ENCODE peak calls at places on chromosomes 13 and 19, in ten cellular contexts. N is effector memory CD4-positive, alpha-beta T cell; R is A549; C is stimulated activated CD4-positive, alpha-beta T cell treated with anti-CD3 and anti-CD28 coated beads, Interleukin-4, amount 100 ng/mL, for 4 hours; P is activated CD4-positive, alpha-beta T cell treated with anti-CD3 and anti-CD28 coated beads, Interleukin-2, amount 10 ng/mL, durations not matched to agents 24 days and 14 days; V is T-cell; L is ureter; F is activated naive CD8-positive, alpha-beta T cell treated with anti-CD3 and anti-CD28 coated beads, Interleukin-2, amount 50 U/mL, for 24 hours; B is neural crest cell; H is AG04450. E is an unnamed sample.

GRCh38 chr19:18785179-18786124 is 5.7 kb downstream of the COMP start:
- DNase-seq in N (peak), P (peak), V (peak), C (peak), R (peak), H (no peak), B (peak), L (peak), F (peak), E (peak)

GRCh38 chr13:45521292-45521691 is 56.6 kb downstream of the COG3 start:
- DNase-seq in R (no peak), B (no peak), L (no peak), C (no peak), P (no peak), F (no peak), N (no peak), V (no peak), H (peak), E (no peak)

GRCh38 chr13:78497702-78498319 is 105.5 kb downstream of the POU4F1 start:
- DNase-seq in C (no peak), F (no peak), L (no peak), R (no peak), B (no peak), H (no peak), P (no peak), V (no peak), N (no peak), E (no peak)

GRCh38 chr13:57627663-57628062 is 3.9 kb upstream of the PCDH17 start:
- DNase-seq in B (no peak), V (no peak), C (no peak), F (no peak), R (no peak), P (no peak), L (no peak), H (no peak), N (no peak), E (no peak)

GRCh38 chr13:92297971-92298942 is 899.8 kb downstream of the GPC5 start:
- DNase-seq in H (no peak), B (no peak), L (no peak), V (no peak), N (no peak), C (no peak), F (no peak), R (no peak), P (no peak), E (no peak)

GRCh38 chr19:4597975-4598671 is 38.6 kb upstream of the SEMA6B start:
- DNase-seq in B (peak), C (peak), H (no peak), V (peak), F (peak), P (peak), R (peak), L (no peak), N (peak), E (peak)

GRCh38 chr13:107665926-107666458 is 549.3 kb downstream of the LIG4 start:
- DNase-seq in F (no peak), V (no peak), L (no peak), P (no peak), C (no peak), B (no peak), H (no peak), R (no peak), N (no peak), E (no peak)

GRCh38 chr13:71864981-71865857 is 1.8 kb downstream of the DACH1 start:
- DNase-seq in C (no peak), L (peak), H (no peak), V (no peak), F (peak), R (no peak), P (peak), N (no peak), B (peak), E (peak)

GRCh38 chr19:18433735-18434398 is 4.1 kb downstream of the ISYNA1 start:
- DNase-seq in R (no peak), C (no peak), P (no peak), B (peak), V (no peak), F (no peak), L (no peak), N (no peak), H (no peak), E (no peak)

GRCh38 chr19:19062454-19063182 is 1.2 kb upstream of the SLC25A42 start:
- DNase-seq in R (peak), P (no peak), V (no peak), L (no peak), H (peak), N (no peak), C (peak), F (peak), B (no peak), E (no peak)

GRCh38 chr13:76759877-76760276 is 126.3 kb downstream of the KCTD12 start:
- DNase-seq in B (no peak), V (no peak), L (no peak), C (no peak), N (no peak), F (no peak), P (no peak), R (no peak), H (no peak), E (no peak)

GRCh38 chr13:25300861-25301346 is 521 bp upstream of the NUP58 start:
- DNase-seq in F (peak), L (peak), C (no peak), R (no peak), P (no peak), B (no peak), H (no peak), N (no peak), V (no peak), E (no peak)

GRCh38 chr13:110245421-110245899 is 61.5 kb downstream of the COL4A1 start:
- DNase-seq in N (no peak), H (peak), F (no peak), L (no peak), C (no peak), B (no peak), R (no peak), V (no peak), P (peak), E (no peak)

GRCh38 chr19:19774354-19775033 is 41.6 kb upstream of the ZNF14 start:
- DNase-seq in L (no peak), P (peak), R (no peak), N (no peak), H (no peak), B (no peak), C (no peak), F (no peak), V (no peak), E (no peak)

GRCh38 chr19:10553943-10554381 is 10.3 kb downstream of the ATG4D start:
- DNase-seq in P (peak), B (no peak), N (peak), R (no peak), F (peak), V (peak), L (no peak), C (peak), H (no peak), E (peak)

GRCh38 chr13:25871389-25872125 is 180.3 kb downstream of the SHISA2 start:
- DNase-seq in L (no peak), B (no peak), F (no peak), P (no peak), C (no peak), V (no peak), H (no peak), R (no peak), N (no peak), E (no peak)

GRCh38 chr19:35211545-35212230 is 16.9 kb downstream of the FAM187B start:
- DNase-seq in F (peak), L (peak), P (peak), C (peak), R (no peak), B (no peak), N (peak), H (no peak), V (peak), E (peak)

GRCh38 chr19:50492303-50493052 is 15.8 kb upstream of the GARIN5A start:
- DNase-seq in F (peak), N (no peak), V (no peak), C (peak), R (no peak), B (no peak), P (no peak), L (no peak), H (no peak), E (peak)

GRCh38 chr13:51764184-51765141 is 39.5 kb downstream of the DHRS12 start:
- DNase-seq in V (peak), B (no peak), P (peak), N (peak), L (peak), F (peak), R (peak), C (peak), H (peak), E (peak)

GRCh38 chr19:40210919-40211318 is 7.3 kb downstream of the TTC9B start:
- DNase-seq in B (no peak), H (no peak), C (no peak), L (no peak), F (no peak), P (no peak), N (no peak), R (no peak), V (no peak), E (no peak)

GRCh38 chr19:51333836-51334460 is 8.0 kb downstream of the VSIG10L start:
- DNase-seq in H (no peak), F (no peak), N (no peak), P (no peak), V (no peak), C (no peak), L (no peak), B (no peak), R (no peak), E (no peak)

GRCh38 chr19:48290341-48290922 is 20.6 kb downstream of the ZNF114 start:
- DNase-seq in L (no peak), F (no peak), V (no peak), N (no peak), H (no peak), R (peak), P (no peak), B (peak), C (no peak), E (no peak)

GRCh38 chr13:36363464-36363863 is 17.3 kb upstream of the SPART start:
- DNase-seq in N (no peak), H (no peak), V (no peak), P (no peak), F (no peak), R (no peak), C (no peak), L (no peak), B (no peak), E (no peak)

GRCh38 chr13:113862766-113863510 is 938 bp downstream of the GAS6 start:
- DNase-seq in F (no peak), N (no peak), H (no peak), R (peak), B (no peak), C (no peak), P (peak), V (no peak), L (peak), E (peak)

GRCh38 chr19:31306006-31306753 is 43.1 kb downstream of the TSHZ3 start:
- DNase-seq in N (no peak), B (no peak), C (no peak), L (no peak), P (no peak), R (no peak), H (no peak), V (no peak), F (no peak), E (no peak)

GRCh38 chr19:14318873-14319272 is 62.4 kb upstream of the ADGRE5 start:
- DNase-seq in N (no peak), V (no peak), F (peak), P (no peak), C (no peak), L (no peak), R (no peak), H (no peak), B (peak), E (no peak)

GRCh38 chr13:110920038-110920437 is 5.2 kb upstream of the ANKRD10 start:
- DNase-seq in L (no peak), R (no peak), C (no peak), H (no peak), F (no peak), V (no peak), P (no peak), B (no peak), N (no peak), E (no peak)

GRCh38 chr13:75558130-75558840 is 8.7 kb downstream of the UCHL3 start:
- DNase-seq in R (no peak), V (no peak), B (no peak), F (no peak), C (no peak), P (no peak), H (no peak), L (no peak), N (no peak), E (no peak)

GRCh38 chr13:39766464-39767167 is 111.2 kb downstream of the COG6 start:
- DNase-seq in F (no peak), H (no peak), C (no peak), B (no peak), N (no peak), V (no peak), P (peak), R (no peak), L (no peak), E (no peak)

GRCh38 chr19:30395283-30395682 is 23.1 kb downstream of the ZNF536 start:
- DNase-seq in P (no peak), V (no peak), L (no peak), H (no peak), C (no peak), N (no peak), R (no peak), F (no peak), B (no peak), E (no peak)

GRCh38 chr19:1621574-1621973 is 16.3 kb upstream of the UQCR11 start:
- DNase-seq in H (no peak), C (no peak), N (no peak), P (no peak), L (no peak), R (no peak), V (no peak), F (no peak), B (no peak), E (no peak)

GRCh38 chr13:44172411-44172810 is 201.2 kb upstream of the SERP2 start:
- DNase-seq in L (no peak), C (no peak), R (no peak), P (no peak), N (no peak), H (no peak), B (no peak), V (no peak), F (no peak), E (no peak)

GRCh38 chr19:18972301-18972831 is 31.3 kb upstream of the HOMER3 start:
- DNase-seq in L (no peak), F (no peak), V (no peak), B (no peak), H (no peak), R (no peak), C (no peak), N (no peak), P (no peak), E (no peak)

GRCh38 chr19:41328157-41328817 is 18.3 kb downstream of the CCDC97 start:
- DNase-seq in H (no peak), F (no peak), B (no peak), R (no peak), P (no peak), C (no peak), L (no peak), V (no peak), N (no peak), E (no peak)

E was measured in B cell.